ENCODE peak calls at places on chromosomes 11 and 22, in five cellular contexts. T, L, W, U and F are unnamed samples.

GRCh38 chr11:47879259-47880184 is 31.4 kb upstream of the NUP160 start:
- ATAC-seq in T (no peak), L (no peak), W (peak), U (no peak), F (no peak)

GRCh38 chr22:19122752-19123492 is 710 bp upstream of the DGCR2 start:
- ATAC-seq in T (peak), L (peak), W (peak), U (peak), F (peak)

GRCh38 chr22:37426532-37427127 is 649 bp downstream of the ELFN2 start:
- ATAC-seq in T (peak), L (no peak), W (no peak), U (no peak), F (no peak)

GRCh38 chr11:37450613-37451012 is 852.6 kb upstream of the RAG2 start:
- ATAC-seq in T (no peak), L (no peak), W (no peak), U (no peak), F (no peak)

GRCh38 chr11:115213007-115213406 is 291.2 kb downstream of the CADM1 start:
- ATAC-seq in T (no peak), L (no peak), W (no peak), U (no peak), F (no peak)

GRCh38 chr22:41478891-41479521 is 10.1 kb downstream of the ACO2 start:
- ATAC-seq in T (no peak), L (no peak), W (no peak), U (peak), F (peak)

GRCh38 chr22:31973739-31974138 is 29.4 kb downstream of the YWHAH start:
- ATAC-seq in T (no peak), L (no peak), W (no peak), U (no peak), F (no peak)

GRCh38 chr11:23236846-23237550 is 376.7 kb upstream of the CCDC179 start:
- ATAC-seq in T (no peak), L (no peak), W (no peak), U (no peak), F (no peak)

GRCh38 chr22:37145415-37146385 is 4.0 kb downstream of the IL2RB start:
- ATAC-seq in T (no peak), L (peak), W (no peak), U (no peak), F (no peak)

GRCh38 chr11:75851203-75851602 is 36.2 kb downstream of the UVRAG start:
- ATAC-seq in T (no peak), L (no peak), W (peak), U (peak), F (no peak)

GRCh38 chr11:107928767-107929507 is 689 bp downstream of the RAB39A start:
- ATAC-seq in T (no peak), L (no peak), W (no peak), U (peak), F (peak)

GRCh38 chr11:118715245-118715807 is 35.9 kb upstream of the TREH start:
- ATAC-seq in T (no peak), L (peak), W (peak), U (peak), F (peak)

GRCh38 chr11:114152162-114152561 is 92.7 kb downstream of the ZBTB16 start:
- ATAC-seq in T (no peak), L (no peak), W (no peak), U (no peak), F (no peak)

GRCh38 chr11:74462009-74462408 is 5.3 kb downstream of the KCNE3 start:
- ATAC-seq in T (no peak), L (peak), W (peak), U (peak), F (peak)

GRCh38 chr22:46803031-46803880 is 40.8 kb downstream of the TBC1D22A start:
- ATAC-seq in T (peak), L (peak), W (peak), U (peak), F (peak)

GRCh38 chr11:60658409-60658808 is 41.0 kb upstream of the MS4A8 start:
- ATAC-seq in T (no peak), L (peak), W (no peak), U (peak), F (no peak)

GRCh38 chr22:29787371-29787980 is 20.3 kb downstream of the UQCR10 start:
- ATAC-seq in T (no peak), L (peak), W (no peak), U (no peak), F (no peak)

GRCh38 chr22:40951795-40952602 is 821 bp downstream of the RBX1 start:
- ATAC-seq in T (no peak), L (peak), W (peak), U (no peak), F (no peak)

GRCh38 chr22:36339171-36340065 is 48.3 kb downstream of the MYH9 start:
- ATAC-seq in T (no peak), L (no peak), W (no peak), U (peak), F (peak)

GRCh38 chr22:24758164-24758799 is 16.2 kb downstream of the PIWIL3 start:
- ATAC-seq in T (peak), L (no peak), W (peak), U (peak), F (no peak)

GRCh38 chr11:11969380-11970215 is 38.8 kb downstream of the DKK3 start:
- ATAC-seq in T (no peak), L (no peak), W (no peak), U (no peak), F (no peak)

GRCh38 chr22:36808611-36809344 is 8.1 kb downstream of the PVALB start:
- ATAC-seq in T (no peak), L (no peak), W (no peak), U (no peak), F (no peak)

GRCh38 chr11:76361773-76362172 is 19.2 kb downstream of the THAP12 start:
- ATAC-seq in T (no peak), L (no peak), W (no peak), U (no peak), F (no peak)

GRCh38 chr11:35227551-35228341 is 88.8 kb downstream of the CD44 start:
- ATAC-seq in T (no peak), L (no peak), W (no peak), U (peak), F (peak)

GRCh38 chr11:122186439-122187080 is 70.5 kb upstream of the BLID start:
- ATAC-seq in T (no peak), L (no peak), W (no peak), U (peak), F (peak)

GRCh38 chr11:74341926-74342325 is 30.5 kb upstream of the P4HA3 start:
- ATAC-seq in T (no peak), L (no peak), W (no peak), U (no peak), F (no peak)

GRCh38 chr11:126608626-126609010 is 253.1 kb downstream of the ST3GAL4 start:
- ATAC-seq in T (no peak), L (no peak), W (no peak), U (no peak), F (no peak)

GRCh38 chr11:122556605-122557004 is 98.9 kb upstream of the UBASH3B start:
- ATAC-seq in T (peak), L (peak), W (peak), U (peak), F (peak)

GRCh38 chr11:128409476-128409875 is 177.9 kb downstream of the ETS1 start:
- ATAC-seq in T (no peak), L (no peak), W (no peak), U (no peak), F (no peak)
- TF ChIP-seq POLR2AphosphoS5 in T (no peak), L (no peak), W (no peak), U (no peak), F (no peak)

DNA sequence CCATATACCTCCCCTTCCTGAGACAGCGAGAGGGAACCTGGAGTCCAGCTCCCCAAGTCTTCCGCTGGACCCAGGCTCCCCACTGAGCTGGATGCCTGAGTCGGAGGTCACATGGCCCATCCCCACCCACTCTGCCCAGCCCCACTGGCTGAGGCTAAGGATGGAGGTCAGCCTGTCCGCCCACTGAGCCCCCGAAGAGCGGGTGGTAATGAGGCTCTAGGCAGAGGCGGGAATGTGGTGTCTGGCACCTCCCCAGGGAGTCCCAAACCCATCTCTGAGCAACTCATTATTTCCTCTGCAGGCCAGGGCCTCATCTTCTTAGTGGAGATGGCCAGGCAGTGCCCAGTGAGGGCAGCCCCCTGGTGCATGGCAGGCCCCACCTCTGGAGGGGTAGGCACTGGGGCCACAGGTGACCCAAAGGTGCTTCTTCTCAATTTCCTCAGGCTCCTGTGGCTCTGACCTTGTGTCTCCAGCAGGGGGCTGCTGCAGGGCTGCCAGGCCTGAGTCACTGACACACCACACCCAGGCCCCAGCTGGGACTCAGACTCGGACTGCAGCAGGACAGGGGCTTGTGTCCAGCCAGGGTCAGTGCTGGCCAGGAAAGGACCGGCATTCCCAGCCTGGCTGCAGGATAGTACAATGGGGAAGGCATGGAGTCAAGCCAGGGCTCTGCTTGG is 10.2 kb upstream of the PDE2A start:
- ATAC-seq in T (peak), L (peak), W (peak), U (peak), F (peak)
- TF ChIP-seq POLR2AphosphoS5 in T (no peak), L (no peak), W (no peak), U (no peak), F (no peak)

GRCh38 chr22:23068832-23069385 is 1.4 kb upstream of the GNAZ start:
- ATAC-seq in T (no peak), L (no peak), W (no peak), U (no peak), F (no peak)
- TF ChIP-seq POLR2AphosphoS5 in T (no peak), L (no peak), W (no peak), U (no peak), F (no peak)

GRCh38 chr11:73257342-73258103 is 14.6 kb upstream of the P2RY6 start:
- ATAC-seq in T (peak), L (peak), W (peak), U (peak), F (peak)
- TF ChIP-seq POLR2AphosphoS5 in T (no peak), L (no peak), W (no peak), U (peak), F (peak)

GRCh38 chr11:64723907-64724862 is 1.2 kb upstream of the NRXN2 start:
- ATAC-seq in T (no peak), L (no peak), W (no peak), U (no peak), F (no peak)

GRCh38 chr11:64723117-64723906 is at the start of gene NRXN2:
- ATAC-seq in T (peak), L (peak), W (peak), U (peak), F (peak)

GRCh38 chr11:64726211-64726641 is 3.2 kb upstream of the NRXN2 start:
- ATAC-seq in T (no peak), L (peak), W (no peak), U (no peak), F (no peak)

GRCh38 chr11:64725601-64726139 is 2.7 kb upstream of the NRXN2 start:
- ATAC-seq in T (no peak), L (peak), W (no peak), U (no peak), F (no peak)

GRCh38 chr11:64724863-64725535 is 2.0 kb upstream of the NRXN2 start:
- ATAC-seq in T (no peak), L (peak), W (no peak), U (no peak), F (no peak)
- TF ChIP-seq POLR2AphosphoS5 in T (no peak), L (no peak), W (no peak), U (no peak), F (no peak)

DNA sequence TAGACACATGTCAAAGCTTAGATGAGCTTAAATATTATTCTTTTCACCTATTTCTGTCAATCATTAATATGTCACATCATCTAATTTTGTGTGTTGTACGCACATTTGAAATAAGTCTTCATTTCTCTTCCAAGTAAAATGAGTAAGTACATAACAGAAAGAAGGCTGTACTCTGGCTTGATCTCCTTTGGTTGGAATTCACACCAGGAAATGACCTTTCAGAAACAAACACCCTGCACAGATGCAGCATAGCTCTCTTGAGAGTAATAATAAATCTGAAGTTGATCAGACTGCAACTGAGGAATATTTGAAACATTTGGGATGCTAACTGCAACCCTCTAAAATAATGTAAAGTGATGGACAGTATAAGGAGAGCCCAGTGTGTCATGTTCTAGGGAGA is 265.6 kb downstream of the TTC28 start:
- ATAC-seq in T (no peak), L (no peak), W (no peak), U (no peak), F (no peak)
- TF ChIP-seq POLR2AphosphoS5 in T (no peak), L (no peak), W (no peak), U (no peak), F (no peak)

DNA sequence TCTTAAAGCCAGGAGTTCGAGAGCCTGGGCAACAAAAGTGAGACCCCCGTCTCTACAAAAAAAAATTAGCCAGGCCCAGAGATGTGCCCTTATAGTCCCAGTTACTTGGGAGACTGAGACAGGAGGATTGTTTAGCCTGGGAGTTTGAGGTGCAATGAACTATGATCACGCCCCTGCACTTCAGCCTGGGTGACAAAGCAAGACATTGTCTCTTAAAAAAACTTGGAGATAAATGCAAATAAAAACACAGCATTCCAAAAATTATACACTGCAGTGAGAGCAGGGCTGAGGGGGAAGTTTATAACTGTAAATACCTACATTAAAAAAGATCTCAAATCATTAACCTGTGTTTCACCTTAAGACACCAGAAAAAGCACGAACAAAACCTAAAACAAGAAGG is 22.1 kb downstream of the AP2A2 start:
- ATAC-seq in T (no peak), L (no peak), W (no peak), U (no peak), F (no peak)
- TF ChIP-seq POLR2AphosphoS5 in T (no peak), L (no peak), W (no peak), U (no peak), F (no peak)